ENCODE peak calls at places on chromosomes 1 and 21, in four cellular contexts. K is glutamatergic neuron, C is MCF 10A, A is T-helper 2 cell. Q is an unnamed sample.
A peak's percentile ranks its signal among the peaks of the same experiment; 100 is the strongest.

GRCh38 chr21:40568756-40569155 is 278.2 kb downstream of the DSCAM start:
- DNase-seq in K (peak; percentile 44), A (no peak), C (no peak), Q (no peak)

GRCh38 chr1:227175611-227176010 is 142.7 kb downstream of the CDC42BPA start:
- DNase-seq in A (no peak), K (no peak), C (no peak), Q (no peak)

GRCh38 chr21:33402011-33402979 is 918 bp upstream of the IFNGR2 start:
- DNase-seq in A (peak; percentile 49), K (peak; percentile 38), C (peak; percentile 90), Q (peak; percentile 36)

GRCh38 chr1:220151454-220151853 is 57.5 kb downstream of the IARS2 start:
- DNase-seq in C (peak; percentile 25), K (no peak), A (no peak), Q (peak; percentile 65)

GRCh38 chr1:96464991-96465875 is 256.4 kb upstream of the PTBP2 start:
- DNase-seq in A (no peak), C (no peak), K (no peak), Q (no peak)

GRCh38 chr1:11802616-11802972 is 3.2 kb downstream of the MTHFR start:
- DNase-seq in K (peak; percentile 41), A (no peak), C (no peak), Q (no peak)

GRCh38 chr1:198291036-198291435 is 134.2 kb downstream of the NEK7 start:
- DNase-seq in A (peak; percentile 30), K (no peak), C (no peak), Q (no peak)

GRCh38 chr1:83516369-83516768 is 482.6 kb downstream of the TTLL7 start:
- DNase-seq in A (no peak), K (no peak), C (no peak), Q (no peak)

GRCh38 chr1:8370046-8370881 is 52.4 kb downstream of the SLC45A1 start:
- DNase-seq in C (no peak), K (no peak), A (no peak), Q (no peak)

GRCh38 chr1:229557913-229558414 is 543 bp downstream of the ABCB10 start:
- DNase-seq in C (peak; percentile 48), K (peak; percentile 59), A (peak; percentile 60), Q (no peak)

GRCh38 chr1:160952129-160952510 is 2.5 kb downstream of the ITLN2 start:
- DNase-seq in K (no peak), C (peak; percentile 58), A (no peak), Q (no peak)

GRCh38 chr1:67685558-67686271 is 714 bp downstream of the GADD45A start:
- DNase-seq in K (no peak), C (peak; percentile 45), A (peak; percentile 81), Q (no peak)

GRCh38 chr1:209769956-209770355 is 14.1 kb downstream of the TRAF3IP3 start:
- DNase-seq in A (no peak), C (no peak), K (no peak), Q (peak; percentile 45)

GRCh38 chr21:44994581-44995171 is 54.8 kb downstream of the SLX9 start:
- DNase-seq in K (peak; percentile 29), A (no peak), C (no peak), Q (no peak)

GRCh38 chr1:46517932-46518498 is 28.4 kb downstream of the DMBX1 start:
- DNase-seq in C (no peak), A (no peak), K (no peak), Q (no peak)

GRCh38 chr1:176903474-176903873 is 261.0 kb downstream of the ASTN1 start:
- DNase-seq in K (no peak), A (no peak), C (no peak), Q (peak; percentile 54)

GRCh38 chr1:25795955-25796806 is 3.8 kb upstream of the SELENON start:
- DNase-seq in A (peak; percentile 31), K (no peak), C (no peak), Q (no peak)

GRCh38 chr1:155177192-155177917 is 3.7 kb downstream of the TRIM46 start:
- DNase-seq in A (no peak), C (no peak), K (peak; percentile 5), Q (no peak)

GRCh38 chr1:18879791-18880309 is 20.4 kb upstream of the TAS1R2 start:
- DNase-seq in A (no peak), K (no peak), C (no peak), Q (no peak)

GRCh38 chr1:223363057-223363855 is 720 bp downstream of the SUSD4 start:
- DNase-seq in C (no peak), A (peak; percentile 11), K (peak; percentile 67), Q (no peak)

GRCh38 chr1:84834419-84835064 is 58.5 kb downstream of the LPAR3 start:
- DNase-seq in C (peak; percentile 87), K (no peak), A (no peak), Q (no peak)

GRCh38 chr1:111506561-111506960 is 3.1 kb upstream of the ADORA3 start:
- DNase-seq in C (no peak), K (no peak), A (peak; percentile 57), Q (no peak)

GRCh38 chr1:245690153-245690552 is 535.4 kb downstream of the KIF26B start:
- DNase-seq in C (no peak), K (no peak), A (no peak), Q (no peak)

GRCh38 chr1:221734187-221734586 is 7.7 kb downstream of the DUSP10 start:
- DNase-seq in C (no peak), K (no peak), A (no peak), Q (no peak)

GRCh38 chr1:39148942-39149341 is 55.6 kb upstream of the MACF1 start:
- DNase-seq in A (no peak), K (no peak), C (no peak), Q (no peak)

GRCh38 chr1:204986181-204986580 is 56.8 kb upstream of the CNTN2 start:
- DNase-seq in C (no peak), K (no peak), A (no peak), Q (no peak)

GRCh38 chr1:24501371-24502167 is 1.1 kb upstream of the RCAN3 start:
- DNase-seq in C (peak; percentile 25), A (peak; percentile 84), K (no peak), Q (no peak)

GRCh38 chr1:67342002-67342890 is 34.6 kb downstream of the IL12RB2 start:
- DNase-seq in K (no peak), C (no peak), A (peak; percentile 70), Q (no peak)

GRCh38 chr1:245837741-245838140 is 669.3 kb downstream of the SMYD3 start:
- DNase-seq in A (no peak), K (no peak), C (no peak), Q (no peak)

GRCh38 chr21:41402796-41403195 is 23.2 kb upstream of the MX1 start:
- DNase-seq in K (no peak), A (no peak), C (no peak), Q (no peak)

GRCh38 chr1:17669866-17670451 is 85.2 kb upstream of the ACTL8 start:
- DNase-seq in A (no peak), K (no peak), C (no peak), Q (no peak)

GRCh38 chr1:152869808-152870419 is 8.2 kb upstream of the SMCP start:
- DNase-seq in C (peak; percentile 91), A (peak; percentile 57), K (peak; percentile 75), Q (peak; percentile 81)

Q was measured in COLO829.